ENCODE peak calls at places on chromosome X, in eight cellular contexts. One of them, this sample, is unnamed.

GRCh38 chrX:66728818-66729271 is 90.0 kb upstream of the EDA2R start:
- DNase-seq in stimulated activated naive CD8-positive, alpha-beta T cell treated with anti-CD3 and anti-CD28 coated beads, Interleukin-15, Interleukin-2, amounts not matched to agents 100 U/mL and 50 U/mL, for 24 hours: peak
- DNase-seq in GM19239: no peak
- DNase-seq in left ventricle myocardium inferior: peak
- DNase-seq in NCI-H2081: no peak
- DNase-seq in PC-3: peak
- DNase-seq in cardiac fibroblast: peak
- DNase-seq in Caki2: peak
- DNase-seq in this sample: peak

GRCh38 chrX:63922221-63922620 is 137.2 kb upstream of the ARHGEF9 start:
- DNase-seq in GM19239: no peak
- DNase-seq in Caki2: no peak
- DNase-seq in stimulated activated naive CD8-positive, alpha-beta T cell treated with anti-CD3 and anti-CD28 coated beads, Interleukin-15, Interleukin-2, amounts not matched to agents 100 U/mL and 50 U/mL, for 24 hours: no peak
- DNase-seq in PC-3: peak
- DNase-seq in left ventricle myocardium inferior: no peak
- DNase-seq in cardiac fibroblast: no peak
- DNase-seq in NCI-H2081: no peak
- DNase-seq in this sample: no peak

GRCh38 chrX:40086569-40087335 is 11.0 kb downstream of the BCOR start:
- DNase-seq in GM19239: no peak
- DNase-seq in Caki2: no peak
- DNase-seq in PC-3: no peak
- DNase-seq in stimulated activated naive CD8-positive, alpha-beta T cell treated with anti-CD3 and anti-CD28 coated beads, Interleukin-15, Interleukin-2, amounts not matched to agents 100 U/mL and 50 U/mL, for 24 hours: no peak
- DNase-seq in cardiac fibroblast: no peak
- DNase-seq in NCI-H2081: no peak
- DNase-seq in left ventricle myocardium inferior: no peak
- DNase-seq in this sample: no peak

GRCh38 chrX:152637649-152638442 is at the start of gene GABRQ:
- DNase-seq in GM19239: no peak
- DNase-seq in PC-3: no peak
- DNase-seq in left ventricle myocardium inferior: peak
- DNase-seq in cardiac fibroblast: peak
- DNase-seq in NCI-H2081: no peak
- DNase-seq in stimulated activated naive CD8-positive, alpha-beta T cell treated with anti-CD3 and anti-CD28 coated beads, Interleukin-15, Interleukin-2, amounts not matched to agents 100 U/mL and 50 U/mL, for 24 hours: peak
- DNase-seq in Caki2: peak
- DNase-seq in this sample: peak

GRCh38 chrX:25869761-25870160 is 268.4 kb upstream of the MAGEB18 start:
- DNase-seq in NCI-H2081: no peak
- DNase-seq in stimulated activated naive CD8-positive, alpha-beta T cell treated with anti-CD3 and anti-CD28 coated beads, Interleukin-15, Interleukin-2, amounts not matched to agents 100 U/mL and 50 U/mL, for 24 hours: no peak
- DNase-seq in cardiac fibroblast: no peak
- DNase-seq in PC-3: no peak
- DNase-seq in Caki2: no peak
- DNase-seq in GM19239: no peak
- DNase-seq in left ventricle myocardium inferior: no peak
- DNase-seq in this sample: no peak

GRCh38 chrX:66635360-66635759 is 3.5 kb downstream of the EDA2R start:
- DNase-seq in left ventricle myocardium inferior: no peak
- DNase-seq in stimulated activated naive CD8-positive, alpha-beta T cell treated with anti-CD3 and anti-CD28 coated beads, Interleukin-15, Interleukin-2, amounts not matched to agents 100 U/mL and 50 U/mL, for 24 hours: no peak
- DNase-seq in NCI-H2081: no peak
- DNase-seq in PC-3: no peak
- DNase-seq in GM19239: no peak
- DNase-seq in Caki2: peak
- DNase-seq in cardiac fibroblast: peak
- DNase-seq in this sample: no peak

GRCh38 chrX:152138388-152138784 is at the start of gene MAGEA10:
- DNase-seq in left ventricle myocardium inferior: no peak
- DNase-seq in stimulated activated naive CD8-positive, alpha-beta T cell treated with anti-CD3 and anti-CD28 coated beads, Interleukin-15, Interleukin-2, amounts not matched to agents 100 U/mL and 50 U/mL, for 24 hours: no peak
- DNase-seq in cardiac fibroblast: no peak
- DNase-seq in Caki2: no peak
- DNase-seq in NCI-H2081: peak
- DNase-seq in PC-3: no peak
- DNase-seq in GM19239: no peak
- DNase-seq in this sample: no peak

GRCh38 chrX:40279762-40280161 is 182.0 kb upstream of the BCOR start:
- DNase-seq in PC-3: no peak
- DNase-seq in stimulated activated naive CD8-positive, alpha-beta T cell treated with anti-CD3 and anti-CD28 coated beads, Interleukin-15, Interleukin-2, amounts not matched to agents 100 U/mL and 50 U/mL, for 24 hours: no peak
- DNase-seq in GM19239: no peak
- DNase-seq in cardiac fibroblast: no peak
- DNase-seq in Caki2: no peak
- DNase-seq in left ventricle myocardium inferior: no peak
- DNase-seq in NCI-H2081: no peak
- DNase-seq in this sample: no peak

GRCh38 chrX:10326578-10326977 is 169.8 kb downstream of the CLCN4 start:
- DNase-seq in NCI-H2081: peak
- DNase-seq in PC-3: peak
- DNase-seq in stimulated activated naive CD8-positive, alpha-beta T cell treated with anti-CD3 and anti-CD28 coated beads, Interleukin-15, Interleukin-2, amounts not matched to agents 100 U/mL and 50 U/mL, for 24 hours: no peak
- DNase-seq in left ventricle myocardium inferior: no peak
- DNase-seq in cardiac fibroblast: peak
- DNase-seq in Caki2: no peak
- DNase-seq in GM19239: no peak
- DNase-seq in this sample: no peak

This sample was measured in left ventricle myocardium superior.